ENCODE peak calls at places on chromosomes 4 and X, in ten cellular contexts. R is right lobe of liver, P is ovary, O is BE2C, E is tibial nerve, L is pancreas, Y is HCT116, V is cardiac muscle cell, Z is adrenal gland, H is neural progenitor cell. C is an unnamed sample. For H3K4me1, the result is how much of the 10 kb centered on the place peaks cover.

GRCh38 chrX:43140546-43140945 is 362.6 kb upstream of the PPP1R2C start:
- DNase-seq in P (no peak), O (no peak), V (no peak), E (no peak), Z (no peak), H (no peak), L (no peak), R (no peak), Y (no peak), C (no peak)

GRCh38 chr4:112766422-112766821 is 129.5 kb downstream of the LARP7 start:
- DNase-seq in L (no peak), V (peak), Y (no peak), E (no peak), P (no peak), R (no peak), O (peak), Z (peak), H (peak), C (no peak)

GRCh38 chrX:108537005-108537404 is 97.4 kb downstream of the COL4A5 start:
- DNase-seq in O (peak), H (peak), P (no peak), E (no peak), Y (peak), L (no peak), Z (peak), V (peak), R (no peak), C (no peak)

GRCh38 chr4:17561195-17561909 is 15.6 kb upstream of the LAP3 start:
- DNase-seq in R (no peak), E (no peak), L (no peak), O (peak), P (no peak), Z (no peak), H (no peak), V (peak), Y (no peak), C (no peak)

GRCh38 chr4:161702287-161702686 is 461.5 kb downstream of the FSTL5 start:
- DNase-seq in Y (no peak), V (no peak), P (no peak), E (no peak), O (no peak), L (no peak), Z (no peak), H (no peak), R (no peak), C (no peak)

GRCh38 chrX:122579521-122579920 is 604.6 kb upstream of the GRIA3 start:
- DNase-seq in E (no peak), L (no peak), P (no peak), Z (no peak), O (no peak), H (no peak), V (no peak), Y (no peak), R (no peak), C (no peak)

GRCh38 chrX:140715787-140716186 is 6.2 kb downstream of the LINC00632 start:
- DNase-seq in H (no peak), Z (no peak), R (no peak), V (no peak), Y (no peak), E (no peak), P (no peak), O (no peak), L (no peak), C (no peak)

GRCh38 chrX:65537229-65537628 is 2.6 kb upstream of the LAS1L start:
- DNase-seq in H (no peak), E (no peak), R (no peak), Z (no peak), L (no peak), V (peak), O (no peak), P (no peak), Y (no peak), C (no peak)

GRCh38 chr4:37693450-37694190 is 7.4 kb upstream of the RELL1 start:
- DNase-seq in O (no peak), Z (no peak), Y (no peak), R (no peak), H (no peak), L (no peak), V (peak), P (no peak), E (no peak), C (no peak)

GRCh38 chr4:48247142-48247877 is 22.3 kb downstream of the TEC start:
- DNase-seq in O (no peak), E (no peak), Z (no peak), L (no peak), Y (no peak), H (no peak), R (no peak), P (no peak), V (peak), C (no peak)

GRCh38 chrX:67555578-67556203 is 11.9 kb downstream of the AR start:
- DNase-seq in L (peak), Z (peak), P (no peak), V (peak), Y (no peak), R (peak), O (no peak), H (peak), E (no peak), C (peak)

GRCh38 chr4:138851626-138852443 is 163.7 kb upstream of the NOCT start:
- DNase-seq in Z (no peak), R (no peak), H (peak), L (no peak), O (no peak), E (no peak), Y (no peak), P (no peak), V (no peak), C (no peak)

GRCh38 chrX:2371026-2371778 is 129.6 kb downstream of the DHRSX start:
- DNase-seq in O (no peak), H (no peak), Z (no peak), V (peak), P (no peak), Y (no peak), L (no peak), E (no peak), R (no peak), C (no peak)

GRCh38 chrX:68708503-68709290 is 61.2 kb downstream of the STARD8 start:
- DNase-seq in L (no peak), R (no peak), E (no peak), O (no peak), V (no peak), P (no peak), H (peak), Z (no peak), Y (no peak), C (no peak)

GRCh38 chr4:184746532-184746870 is 12.6 kb upstream of the CENPU start:
- DNase-seq in E (no peak), Z (no peak), O (no peak), Y (no peak), L (peak), P (peak), R (no peak), H (no peak), V (peak), C (peak)

GRCh38 chrX:71547339-71547738 is 14.4 kb downstream of the OGT start:
- DNase-seq in E (no peak), V (no peak), Y (no peak), H (no peak), Z (no peak), O (no peak), R (no peak), P (no peak), L (no peak), C (no peak)

GRCh38 chrX:50799531-50799961 is 14.4 kb downstream of the SHROOM4 start:
- DNase-seq in E (no peak), Y (no peak), H (no peak), P (no peak), R (no peak), O (no peak), L (no peak), V (peak), Z (no peak), C (no peak)

GRCh38 chr4:57131849-57132745 is 21.9 kb upstream of the IGFBP7 start:
- DNase-seq in H (peak), V (peak), P (no peak), R (no peak), Y (no peak), E (no peak), Z (no peak), O (no peak), L (peak), C (no peak)

GRCh38 chr4:156901871-156902270 is 69.7 kb downstream of the PDGFC start:
- DNase-seq in Z (no peak), P (no peak), V (no peak), O (no peak), R (no peak), H (no peak), L (no peak), E (no peak), Y (no peak), C (no peak)

GRCh38 chrX:16828126-16828908 is 41.8 kb downstream of the RBBP7 start:
- DNase-seq in E (peak), Z (peak), V (peak), L (no peak), P (peak), Y (no peak), H (no peak), R (no peak), O (no peak), C (peak)

GRCh38 chr4:20356565-20356964 is 104.9 kb downstream of the SLIT2 start:
- DNase-seq in P (no peak), R (no peak), H (peak), E (no peak), V (peak), O (no peak), L (no peak), Z (no peak), Y (no peak), C (no peak)

GRCh38 chr4:175560628-175561027 is 251.4 kb downstream of the GPM6A start:
- DNase-seq in H (no peak), P (no peak), R (no peak), L (no peak), Y (peak), E (no peak), V (no peak), O (no peak), Z (no peak), C (no peak)
- H3K4me1 ChIP-seq in H (under half), P (under half), R (under half), L (under half), Y (under half), E (under half), V (under half), O (under half), Z (under half), C (under half)

GRCh38 chr4:141376769-141377168 is 156.1 kb downstream of the ZNF330 start:
- DNase-seq in V (no peak), R (no peak), O (no peak), Y (no peak), P (no peak), H (no peak), Z (no peak), E (no peak), L (no peak), C (no peak)

GRCh38 chr4:141371206-141371605 is 150.5 kb downstream of the ZNF330 start:
- DNase-seq in O (no peak), R (no peak), Z (no peak), V (no peak), H (no peak), Y (no peak), L (no peak), E (no peak), P (no peak), C (no peak)

DNA sequence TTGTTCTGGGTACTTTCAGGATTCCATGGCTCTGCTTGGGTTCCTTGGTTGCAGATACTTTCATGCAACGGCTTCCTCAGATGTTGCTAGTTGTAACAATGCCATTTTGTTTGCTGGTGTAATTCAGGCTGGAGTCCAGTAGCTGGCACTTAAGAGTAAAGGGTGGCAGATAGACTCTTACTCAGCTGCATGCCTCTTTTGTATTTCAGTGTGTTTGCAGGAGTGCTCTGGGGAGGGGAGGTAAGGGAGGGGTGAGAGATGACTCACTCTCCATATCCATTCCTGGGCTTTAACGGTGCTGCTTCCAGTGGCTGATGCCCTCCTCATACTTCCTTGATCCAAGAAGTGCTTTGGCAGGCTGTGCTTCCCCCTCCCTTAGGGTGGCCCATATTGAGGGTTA is 155.2 kb downstream of the ZNF330 start:
- DNase-seq in Y (peak), E (no peak), R (no peak), L (peak), O (peak), P (no peak), V (peak), H (peak), Z (peak), C (no peak)
- TF ChIP-seq CTCF in Y (peak), E (no peak), R (no peak), L (no peak), O (peak), P (no peak), V (peak), H (peak), Z (no peak), C (no peak)

GRCh38 chr4:76213415-76214268 is at the start of gene SCARB2:
- DNase-seq in H (peak), V (peak), L (peak), Z (peak), Y (peak), R (peak), E (peak), O (peak), P (peak), C (peak)
- H3K4me1 ChIP-seq in H (under half), V (under half), L (under half), Z (half or more), Y (under half), R (under half), E (half or more), O (under half), P (under half), C (under half)

DNA sequence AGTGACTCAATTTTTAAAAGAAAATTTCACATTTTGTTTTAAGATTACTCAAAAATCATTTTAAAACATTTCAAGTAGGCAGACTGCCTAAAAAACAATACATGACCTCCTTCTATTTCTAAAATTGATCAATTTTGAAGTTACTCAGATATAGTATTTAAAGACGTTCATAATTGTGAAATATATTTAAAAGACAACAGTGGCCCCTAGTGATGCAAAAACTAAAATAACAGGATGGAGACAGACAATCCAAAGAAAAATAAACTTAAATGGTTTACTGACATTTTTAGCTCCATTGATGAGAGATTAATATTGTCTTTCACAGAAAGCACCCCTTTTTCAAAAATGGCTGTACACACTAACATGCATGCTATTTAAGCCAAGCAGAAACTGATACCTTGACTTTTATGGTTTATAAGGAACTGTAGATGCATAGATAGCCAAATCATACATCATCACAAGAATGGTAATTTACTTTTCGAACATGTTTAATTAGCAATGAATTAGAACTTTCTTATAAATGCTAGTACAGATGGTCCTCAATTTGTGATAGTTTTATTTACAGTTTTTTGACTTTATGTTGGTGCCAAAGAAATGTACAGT is 69.8 kb upstream of the FAT4 start:
- DNase-seq in Z (no peak), O (no peak), V (peak), E (no peak), Y (no peak), R (no peak), H (no peak), P (no peak), L (no peak), C (no peak)
- TF ChIP-seq CTCF in Z (no peak), O (peak), V (peak), E (peak), Y (peak), R (peak), H (peak), P (no peak), L (peak), C (no peak)

GRCh38 chr4:99853993-99854392 is 37.4 kb downstream of the DAPP1 start:
- DNase-seq in Z (no peak), V (no peak), P (no peak), Y (no peak), E (no peak), H (peak), O (no peak), L (no peak), R (no peak), C (no peak)
- H3K4me1 ChIP-seq in Z (under half), V (under half), P (under half), Y (under half), E (under half), H (under half), O (under half), L (under half), R (under half), C (under half)

GRCh38 chr4:72527038-72527646 is 41.9 kb downstream of the ADAMTS3 start:
- DNase-seq in V (no peak), L (no peak), E (no peak), O (no peak), H (no peak), Y (no peak), R (no peak), P (no peak), Z (no peak), C (no peak)
- TF ChIP-seq CTCF in V (no peak), L (no peak), E (no peak), O (peak), H (no peak), Y (no peak), R (no peak), P (no peak), Z (no peak), C (no peak)